ENCODE peak calls at places on chromosomes 16 and 17, in eight cellular contexts. C is A549, I is thoracic aorta, G is colonic mucosa, P is tibial artery, Z is pancreas, D is aorta, N is fibroblast of lung. A is an unnamed sample.

GRCh38 chr16:77191259-77191969 is 424 bp downstream of the MON1B start:
- DNase-seq in C (no peak), I (no peak), G (peak; percentile 31), P (no peak), Z (peak; percentile 62), D (peak; percentile 83), N (no peak), A (peak; percentile 21)

GRCh38 chr17:45836047-45837044 is 8.3 kb upstream of the SPPL2C start:
- DNase-seq in C (no peak), I (no peak), G (no peak), P (no peak), Z (peak; percentile 51), D (no peak), N (no peak), A (no peak)

GRCh38 chr17:17540278-17540906 is 44.2 kb upstream of the RASD1 start:
- DNase-seq in C (no peak), I (no peak), G (no peak), P (no peak), Z (peak; percentile 82), D (no peak), N (no peak), A (no peak)

GRCh38 chr17:6040473-6040872 is 29.7 kb upstream of the WSCD1 start:
- DNase-seq in C (no peak), I (no peak), G (no peak), P (no peak), Z (no peak), D (no peak), N (no peak), A (no peak)

GRCh38 chr16:21218135-21218534 is 6.8 kb upstream of the ZP2 start:
- DNase-seq in C (no peak), I (no peak), G (no peak), P (no peak), Z (no peak), D (no peak), N (no peak), A (no peak)

GRCh38 chr16:56688762-56689161 is 6.5 kb downstream of the MT1X start:
- DNase-seq in C (no peak), I (no peak), G (no peak), P (no peak), Z (no peak), D (no peak), N (no peak), A (no peak)

GRCh38 chr17:15216481-15216880 is 48.6 kb downstream of the PMP22 start:
- DNase-seq in C (no peak), I (no peak), G (no peak), P (no peak), Z (no peak), D (no peak), N (no peak), A (no peak)

GRCh38 chr17:31549121-31549524 is 157.6 kb downstream of the RAB11FIP4 start:
- DNase-seq in C (peak; percentile 70), I (no peak), G (no peak), P (no peak), Z (no peak), D (no peak), N (no peak), A (no peak)

GRCh38 chr16:31530405-31530804 is 2.7 kb downstream of the AHSP start:
- DNase-seq in C (no peak), I (no peak), G (no peak), P (no peak), Z (no peak), D (no peak), N (no peak), A (no peak)

GRCh38 chr17:78019976-78020716 is 61.6 kb downstream of the TNRC6C start:
- DNase-seq in C (no peak), I (no peak), G (no peak), P (no peak), Z (no peak), D (no peak), N (no peak), A (no peak)

GRCh38 chr16:30069575-30070462 is 4.3 kb downstream of the ALDOA start:
- DNase-seq in C (no peak), I (no peak), G (no peak), P (no peak), Z (peak; percentile 63), D (peak; percentile 68), N (peak; percentile 57), A (no peak)

GRCh38 chr16:4139968-4140367 is 23.7 kb upstream of the ADCY9 start:
- DNase-seq in C (no peak), I (no peak), G (no peak), P (no peak), Z (no peak), D (no peak), N (no peak), A (no peak)

GRCh38 chr16:29986231-29986630 is 9.2 kb downstream of the HIRIP3 start:
- DNase-seq in C (no peak), I (no peak), G (no peak), P (no peak), Z (no peak), D (peak; percentile 71), N (no peak), A (no peak)

GRCh38 chr16:19073344-19073743 is 5.9 kb downstream of the COQ7 start:
- DNase-seq in C (no peak), I (no peak), G (no peak), P (no peak), Z (no peak), D (no peak), N (no peak), A (no peak)

GRCh38 chr16:53695070-53695469 is 8.6 kb downstream of the RPGRIP1L start:
- DNase-seq in C (no peak), I (no peak), G (no peak), P (no peak), Z (no peak), D (no peak), N (peak; percentile 94), A (no peak)

GRCh38 chr16:77496934-77497333 is 62.1 kb upstream of the ADAMTS18 start:
- DNase-seq in C (no peak), I (no peak), G (no peak), P (no peak), Z (no peak), D (no peak), N (peak; percentile 32), A (no peak)

GRCh38 chr17:54956802-54957201 is 11.7 kb downstream of the COX11 start:
- DNase-seq in C (no peak), I (no peak), G (no peak), P (no peak), Z (no peak), D (no peak), N (no peak), A (no peak)

GRCh38 chr17:30336369-30337171 is 2.7 kb upstream of the TMIGD1 start:
- DNase-seq in C (peak; percentile 66), I (no peak), G (peak; percentile 79), P (no peak), Z (no peak), D (no peak), N (peak; percentile 36), A (peak; percentile 74)

GRCh38 chr16:546909-547770 is 13.1 kb upstream of the PRR35 start:
- DNase-seq in C (no peak), I (no peak), G (peak; percentile 91), P (peak; percentile 45), Z (no peak), D (peak; percentile 89), N (peak; percentile 22), A (peak; percentile 47)

DNA sequence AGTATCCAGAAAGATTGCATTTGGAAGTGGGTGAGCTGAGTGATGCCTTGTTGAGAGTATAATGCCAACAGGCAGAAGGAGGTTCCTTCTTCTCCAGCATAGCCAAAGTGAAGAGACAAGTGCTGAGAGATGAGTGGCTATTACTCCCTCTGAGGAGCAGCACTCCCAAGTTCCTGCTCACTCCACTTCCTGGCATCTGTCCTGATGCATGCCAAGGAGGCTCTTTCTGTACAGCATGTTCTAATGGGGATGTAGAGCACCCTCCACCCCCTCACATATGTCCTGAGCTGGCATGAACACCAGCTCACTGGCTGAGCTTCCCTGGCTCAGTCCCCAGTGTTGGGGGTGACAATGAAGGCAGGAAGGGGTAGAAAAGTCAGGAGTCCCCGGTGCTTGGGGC is 44.2 kb upstream of the DNAH9 start:
- DNase-seq in C (no peak), I (no peak), G (no peak), P (no peak), Z (no peak), D (no peak), N (no peak), A (no peak)
- H3K9me3 ChIP-seq in C (no peaks in the 10 kb centered on the region), I (no peaks in the 10 kb centered on the region), G (no peaks in the 10 kb centered on the region), P (no peaks in the 10 kb centered on the region), Z (no peaks in the 10 kb centered on the region), D (no peaks in the 10 kb centered on the region), N (no peaks in the 10 kb centered on the region), A (no peaks in the 10 kb centered on the region)

DNA sequence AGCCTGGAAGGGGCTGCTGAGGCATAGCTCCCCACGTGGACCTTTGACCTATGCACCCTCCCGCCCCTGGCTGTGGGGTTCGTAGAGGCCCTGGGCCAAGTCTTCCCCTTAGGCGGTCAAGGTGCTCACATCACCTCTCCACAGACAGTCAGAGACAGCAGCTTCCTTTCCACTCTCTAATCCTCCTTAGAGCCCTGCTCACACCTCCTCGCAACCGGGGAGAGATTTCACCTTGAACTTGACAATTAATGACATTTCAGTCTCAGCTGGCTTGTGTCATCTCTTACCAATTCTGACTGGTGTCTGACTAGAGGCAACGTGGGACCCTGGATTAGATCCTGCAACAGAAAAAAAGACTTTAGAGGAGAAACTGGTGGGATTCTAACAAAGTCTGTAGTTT is 115.2 kb downstream of the MGAT5B start:
- DNase-seq in C (no peak), I (no peak), G (no peak), P (no peak), Z (no peak), D (no peak), N (no peak), A (no peak)
- H3K9me3 ChIP-seq in C (peaks cover 2% of the 10 kb centered on the region), I (no peaks in the 10 kb centered on the region), G (no peaks in the 10 kb centered on the region), P (no peaks in the 10 kb centered on the region), Z (no peaks in the 10 kb centered on the region), D (no peaks in the 10 kb centered on the region), N (no peaks in the 10 kb centered on the region), A (no peaks in the 10 kb centered on the region)

GRCh38 chr16:79768594-79768993 is 168.1 kb upstream of the MAF start:
- DNase-seq in C (no peak), I (no peak), G (peak; percentile 38), P (no peak), Z (no peak), D (no peak), N (no peak), A (no peak)

GRCh38 chr16:79767597-79768280 is 167.2 kb upstream of the MAF start:
- DNase-seq in C (no peak), I (no peak), G (peak; percentile 62), P (peak; percentile 19), Z (no peak), D (no peak), N (peak; percentile 27), A (no peak)

GRCh38 chr16:79769320-79770243 is 169.0 kb upstream of the MAF start:
- DNase-seq in C (no peak), I (no peak), G (no peak), P (no peak), Z (no peak), D (no peak), N (no peak), A (no peak)

GRCh38 chr16:79762217-79762616 is 161.7 kb upstream of the MAF start:
- DNase-seq in C (no peak), I (no peak), G (no peak), P (no peak), Z (no peak), D (no peak), N (no peak), A (no peak)

GRCh38 chr16:79764415-79765149 is 164.0 kb upstream of the MAF start:
- DNase-seq in C (no peak), I (no peak), G (no peak), P (no peak), Z (no peak), D (no peak), N (no peak), A (no peak)
- H3K9me3 ChIP-seq in C (no peaks in the 10 kb centered on the region), I (no peaks in the 10 kb centered on the region), G (no peaks in the 10 kb centered on the region), P (no peaks in the 10 kb centered on the region), Z (no peaks in the 10 kb centered on the region), D (no peaks in the 10 kb centered on the region), N (no peaks in the 10 kb centered on the region), A (no peaks in the 10 kb centered on the region)

GRCh38 chr16:61128545-61129323 is 907.5 kb downstream of the CDH8 start:
- DNase-seq in C (no peak), I (no peak), G (no peak), P (no peak), Z (peak; percentile 64), D (peak; percentile 53), N (no peak), A (no peak)
- H3K9me3 ChIP-seq in C (no peaks in the 10 kb centered on the region), I (no peaks in the 10 kb centered on the region), G (no peaks in the 10 kb centered on the region), P (no peaks in the 10 kb centered on the region), Z (no peaks in the 10 kb centered on the region), D (no peaks in the 10 kb centered on the region), N (no peaks in the 10 kb centered on the region), A (no peaks in the 10 kb centered on the region)